ENCODE peak calls at places on chromosomes 13 and 19, in eight cellular contexts. W, P, N, U, G, K, T and S are unnamed samples.

GRCh38 chr19:49327878-49328544 is 3.0 kb upstream of the SLC6A16 start:
- DNase-seq in T (peak), K (no peak), P (no peak), G (no peak), U (no peak), W (peak), N (no peak), S (no peak)

GRCh38 chr19:46955114-46955812 is 64.4 kb upstream of the NPAS1 start:
- DNase-seq in U (no peak), W (peak), P (no peak), N (no peak), K (peak), G (no peak), T (peak), S (no peak)

GRCh38 chr19:18798384-18799352 is 7.6 kb upstream of the COMP start:
- DNase-seq in K (peak), P (peak), W (no peak), T (no peak), N (no peak), G (no peak), U (no peak), S (no peak)

GRCh38 chr13:76813874-76814273 is 72.3 kb downstream of the KCTD12 start:
- DNase-seq in K (no peak), U (no peak), N (no peak), T (no peak), P (no peak), G (no peak), W (no peak), S (no peak)

GRCh38 chr19:32339988-32340874 is 5.2 kb upstream of the ZNF507 start:
- DNase-seq in N (peak), W (peak), U (no peak), K (no peak), P (no peak), G (peak), T (peak), S (no peak)

GRCh38 chr13:64817721-64818120 is 2412.4 kb downstream of the PCDH9 start:
- DNase-seq in K (no peak), U (no peak), N (no peak), P (no peak), W (no peak), G (no peak), T (no peak), S (no peak)

GRCh38 chr13:76654263-76654662 is 231.9 kb downstream of the KCTD12 start:
- DNase-seq in K (no peak), T (no peak), N (no peak), U (no peak), W (no peak), P (no peak), G (no peak), S (no peak)

GRCh38 chr19:14770136-14770535 is 8.2 kb downstream of the ADGRE2 start:
- DNase-seq in T (no peak), P (no peak), U (no peak), K (no peak), G (no peak), N (no peak), W (no peak), S (no peak)

GRCh38 chr19:20558011-20558410 is 7.6 kb downstream of the ZNF737 start:
- DNase-seq in U (no peak), G (no peak), K (no peak), T (no peak), W (no peak), N (no peak), P (no peak), S (no peak)

GRCh38 chr19:9673912-9674668 is 810 bp downstream of the ZNF562 start:
- DNase-seq in T (no peak), K (no peak), P (no peak), G (no peak), W (no peak), N (no peak), U (no peak), S (no peak)

GRCh38 chr19:4521170-4521887 is 3.0 kb upstream of the PLIN4 start:
- DNase-seq in W (no peak), G (no peak), K (no peak), U (no peak), N (no peak), T (no peak), P (no peak), S (no peak)

GRCh38 chr13:111572956-111573355 is 252.5 kb downstream of the TEX29 start:
- DNase-seq in W (no peak), K (peak), N (no peak), U (no peak), G (no peak), P (peak), T (no peak), S (no peak)

GRCh38 chr19:56601375-56601774 is 6.3 kb downstream of the ZNF71 start:
- DNase-seq in T (peak), U (no peak), P (no peak), K (no peak), G (no peak), N (no peak), W (no peak), S (no peak)

GRCh38 chr19:16609511-16609910 is 18.5 kb downstream of the MED26 start:
- DNase-seq in T (no peak), K (no peak), G (no peak), U (no peak), N (no peak), P (no peak), W (no peak), S (no peak)

GRCh38 chr19:45768644-45769053 is 403 bp downstream of the SIX5 start:
- DNase-seq in U (no peak), K (peak), T (no peak), P (no peak), N (no peak), G (no peak), W (peak), S (no peak)

GRCh38 chr19:3343619-3344502 is 22.5 kb upstream of the NFIC start:
- DNase-seq in G (peak), K (no peak), N (peak), T (peak), P (no peak), U (peak), W (no peak), S (no peak)

GRCh38 chr19:32651729-32652140 is 23.2 kb downstream of the ANKRD27 start:
- DNase-seq in G (no peak), K (no peak), N (no peak), T (no peak), W (no peak), U (no peak), P (no peak), S (no peak)

GRCh38 chr13:51772781-51773180 is 31.2 kb downstream of the DHRS12 start:
- DNase-seq in G (no peak), W (no peak), T (no peak), P (no peak), N (no peak), U (no peak), K (no peak), S (no peak)

GRCh38 chr19:13974073-13974472 is 21.8 kb downstream of the DCAF15 start:
- DNase-seq in K (peak), T (peak), N (no peak), W (peak), U (no peak), P (peak), G (no peak), S (no peak)

GRCh38 chr13:106349080-106349841 is 186.2 kb downstream of the EFNB2 start:
- DNase-seq in P (peak), U (no peak), N (no peak), G (no peak), T (no peak), K (peak), W (no peak), S (no peak)

GRCh38 chr19:19064811-19065745 is 1.3 kb downstream of the SLC25A42 start:
- DNase-seq in U (no peak), K (no peak), N (no peak), W (no peak), P (no peak), T (no peak), G (no peak), S (no peak)

GRCh38 chr19:5261151-5261890 is 79.3 kb downstream of the PTPRS start:
- DNase-seq in K (no peak), U (no peak), P (no peak), W (no peak), T (no peak), G (no peak), N (no peak), S (no peak)

GRCh38 chr13:112688560-112689497 is 1.0 kb upstream of the ATP11A start:
- DNase-seq in P (peak), G (no peak), U (no peak), T (no peak), N (no peak), K (no peak), W (no peak), S (peak)

GRCh38 chr19:34500656-34501120 is 19.1 kb downstream of the WTIP start:
- DNase-seq in W (no peak), K (no peak), P (peak), T (no peak), G (no peak), N (no peak), U (no peak), S (no peak)